ENCODE peak calls at places on chromosomes 5 and 9, in seven cellular contexts. One of them, this sample, is unnamed.

GRCh38 chr9:116646661-116647514 is 40.2 kb upstream of the TRIM32 start:
- DNase-seq in tibial artery: no peak
- DNase-seq in HFF-Myc: no peak
- DNase-seq in heart left ventricle: no peak
- DNase-seq in epithelial cell of esophagus: peak
- DNase-seq in aorta: no peak
- DNase-seq in AG04449: no peak
- DNase-seq in this sample: peak

GRCh38 chr9:33024126-33024965 is 727 bp upstream of the DNAJA1 start:
- DNase-seq in tibial artery: no peak
- DNase-seq in epithelial cell of esophagus: peak
- DNase-seq in HFF-Myc: no peak
- DNase-seq in aorta: no peak
- DNase-seq in AG04449: no peak
- DNase-seq in heart left ventricle: peak
- DNase-seq in this sample: peak

GRCh38 chr5:33628781-33629180 is 188.0 kb downstream of the TARS1 start:
- DNase-seq in epithelial cell of esophagus: no peak
- DNase-seq in aorta: no peak
- DNase-seq in heart left ventricle: no peak
- DNase-seq in tibial artery: no peak
- DNase-seq in AG04449: no peak
- DNase-seq in HFF-Myc: no peak
- DNase-seq in this sample: no peak

GRCh38 chr9:136856078-136856474 is 3.9 kb downstream of the MAMDC4 start:
- DNase-seq in epithelial cell of esophagus: no peak
- DNase-seq in tibial artery: peak
- DNase-seq in heart left ventricle: peak
- DNase-seq in AG04449: no peak
- DNase-seq in HFF-Myc: no peak
- DNase-seq in aorta: no peak
- DNase-seq in this sample: no peak

GRCh38 chr5:151517122-151517920 is 69.9 kb downstream of the SLC36A1 start:
- DNase-seq in HFF-Myc: no peak
- DNase-seq in heart left ventricle: no peak
- DNase-seq in AG04449: no peak
- DNase-seq in epithelial cell of esophagus: no peak
- DNase-seq in aorta: no peak
- DNase-seq in tibial artery: no peak
- DNase-seq in this sample: no peak

GRCh38 chr9:109737295-109737694 is 42.7 kb upstream of the PALM2AKAP2 start:
- DNase-seq in aorta: no peak
- DNase-seq in heart left ventricle: no peak
- DNase-seq in tibial artery: no peak
- DNase-seq in AG04449: no peak
- DNase-seq in HFF-Myc: no peak
- DNase-seq in epithelial cell of esophagus: no peak
- DNase-seq in this sample: no peak

GRCh38 chr5:31193591-31194457 is at the start of gene CDH6:
- DNase-seq in aorta: peak
- DNase-seq in heart left ventricle: peak
- DNase-seq in AG04449: no peak
- DNase-seq in tibial artery: peak
- DNase-seq in HFF-Myc: no peak
- DNase-seq in epithelial cell of esophagus: peak
- DNase-seq in this sample: peak

GRCh38 chr5:41908374-41909079 is 4.4 kb downstream of the RIMOC1 start:
- DNase-seq in HFF-Myc: no peak
- DNase-seq in heart left ventricle: no peak
- DNase-seq in epithelial cell of esophagus: peak
- DNase-seq in AG04449: peak
- DNase-seq in aorta: no peak
- DNase-seq in tibial artery: no peak
- DNase-seq in this sample: no peak

GRCh38 chr9:35705836-35706430 is 16.2 kb upstream of the TPM2 start:
- DNase-seq in epithelial cell of esophagus: no peak
- DNase-seq in aorta: no peak
- DNase-seq in tibial artery: no peak
- DNase-seq in HFF-Myc: no peak
- DNase-seq in heart left ventricle: peak
- DNase-seq in AG04449: no peak
- DNase-seq in this sample: no peak

GRCh38 chr5:89211836-89212235 is 328.9 kb upstream of the MEF2C start:
- DNase-seq in epithelial cell of esophagus: peak
- DNase-seq in aorta: no peak
- DNase-seq in HFF-Myc: no peak
- DNase-seq in heart left ventricle: no peak
- DNase-seq in AG04449: peak
- DNase-seq in tibial artery: no peak
- DNase-seq in this sample: no peak

GRCh38 chr5:1515921-1516571 is 7.7 kb downstream of the LPCAT1 start:
- DNase-seq in tibial artery: peak
- DNase-seq in AG04449: no peak
- DNase-seq in heart left ventricle: peak
- DNase-seq in HFF-Myc: no peak
- DNase-seq in aorta: peak
- DNase-seq in epithelial cell of esophagus: peak
- DNase-seq in this sample: peak

GRCh38 chr5:104016650-104017049 is 454.1 kb upstream of the NUDT12 start:
- DNase-seq in aorta: no peak
- DNase-seq in tibial artery: no peak
- DNase-seq in epithelial cell of esophagus: peak
- DNase-seq in HFF-Myc: peak
- DNase-seq in heart left ventricle: no peak
- DNase-seq in AG04449: peak
- DNase-seq in this sample: no peak

GRCh38 chr9:96164268-96164683 is 137.7 kb downstream of the HSD17B3 start:
- DNase-seq in tibial artery: peak
- DNase-seq in AG04449: no peak
- DNase-seq in aorta: peak
- DNase-seq in HFF-Myc: no peak
- DNase-seq in heart left ventricle: no peak
- DNase-seq in epithelial cell of esophagus: no peak
- DNase-seq in this sample: no peak

GRCh38 chr9:98940278-98940677 is 3.4 kb upstream of the COL15A1 start:
- DNase-seq in aorta: no peak
- DNase-seq in tibial artery: no peak
- DNase-seq in heart left ventricle: peak
- DNase-seq in epithelial cell of esophagus: no peak
- DNase-seq in HFF-Myc: no peak
- DNase-seq in AG04449: no peak
- DNase-seq in this sample: no peak

GRCh38 chr5:88262116-88262515 is 6.5 kb downstream of the TMEM161B start:
- DNase-seq in aorta: no peak
- DNase-seq in epithelial cell of esophagus: no peak
- DNase-seq in heart left ventricle: no peak
- DNase-seq in tibial artery: no peak
- DNase-seq in AG04449: peak
- DNase-seq in HFF-Myc: no peak
- DNase-seq in this sample: no peak

GRCh38 chr5:84861306-84861705 is 476.6 kb upstream of the EDIL3 start:
- DNase-seq in heart left ventricle: no peak
- DNase-seq in epithelial cell of esophagus: no peak
- DNase-seq in tibial artery: no peak
- DNase-seq in aorta: no peak
- DNase-seq in HFF-Myc: no peak
- DNase-seq in AG04449: no peak
- DNase-seq in this sample: no peak

GRCh38 chr5:34504967-34505366 is 151.2 kb upstream of the RAI14 start:
- DNase-seq in tibial artery: no peak
- DNase-seq in heart left ventricle: no peak
- DNase-seq in epithelial cell of esophagus: no peak
- DNase-seq in HFF-Myc: no peak
- DNase-seq in aorta: no peak
- DNase-seq in AG04449: no peak
- DNase-seq in this sample: no peak

GRCh38 chr5:85049020-85049419 is 664.3 kb upstream of the EDIL3 start:
- DNase-seq in HFF-Myc: no peak
- DNase-seq in tibial artery: no peak
- DNase-seq in heart left ventricle: no peak
- DNase-seq in epithelial cell of esophagus: peak
- DNase-seq in AG04449: peak
- DNase-seq in aorta: no peak
- DNase-seq in this sample: peak

GRCh38 chr5:144467795-144468194 is 297.1 kb downstream of the KCTD16 start:
- DNase-seq in AG04449: no peak
- DNase-seq in aorta: no peak
- DNase-seq in HFF-Myc: no peak
- DNase-seq in epithelial cell of esophagus: peak
- DNase-seq in heart left ventricle: peak
- DNase-seq in tibial artery: no peak
- DNase-seq in this sample: peak

GRCh38 chr5:6730807-6731206 is 17.6 kb downstream of the TENT4A start:
- DNase-seq in tibial artery: no peak
- DNase-seq in AG04449: no peak
- DNase-seq in aorta: no peak
- DNase-seq in epithelial cell of esophagus: no peak
- DNase-seq in heart left ventricle: no peak
- DNase-seq in HFF-Myc: no peak
- DNase-seq in this sample: no peak

GRCh38 chr5:71887680-71888079 is 168.6 kb downstream of the CARTPT start:
- DNase-seq in aorta: no peak
- DNase-seq in AG04449: peak
- DNase-seq in HFF-Myc: peak
- DNase-seq in tibial artery: no peak
- DNase-seq in heart left ventricle: no peak
- DNase-seq in epithelial cell of esophagus: peak
- DNase-seq in this sample: peak

GRCh38 chr5:79493596-79494343 is 20.2 kb downstream of the HOMER1 start:
- DNase-seq in tibial artery: no peak
- DNase-seq in HFF-Myc: no peak
- DNase-seq in AG04449: no peak
- DNase-seq in epithelial cell of esophagus: no peak
- DNase-seq in aorta: no peak
- DNase-seq in heart left ventricle: no peak
- DNase-seq in this sample: no peak

GRCh38 chr9:130254753-130255637 is 10.6 kb upstream of the HMCN2 start:
- DNase-seq in epithelial cell of esophagus: no peak
- DNase-seq in aorta: no peak
- DNase-seq in heart left ventricle: no peak
- DNase-seq in tibial artery: peak
- DNase-seq in AG04449: no peak
- DNase-seq in HFF-Myc: no peak
- DNase-seq in this sample: no peak

GRCh38 chr9:129458663-129459549 is 162.0 kb downstream of the C9orf50 start:
- DNase-seq in heart left ventricle: peak
- DNase-seq in aorta: peak
- DNase-seq in AG04449: no peak
- DNase-seq in epithelial cell of esophagus: no peak
- DNase-seq in tibial artery: peak
- DNase-seq in HFF-Myc: no peak
- DNase-seq in this sample: peak

GRCh38 chr9:79579624-79580023 is 7.9 kb downstream of the TLE4 start:
- DNase-seq in AG04449: no peak
- DNase-seq in HFF-Myc: no peak
- DNase-seq in tibial artery: no peak
- DNase-seq in epithelial cell of esophagus: no peak
- DNase-seq in aorta: no peak
- DNase-seq in heart left ventricle: no peak
- DNase-seq in this sample: no peak

GRCh38 chr5:39284552-39284951 is 65.2 kb upstream of the FYB1 start:
- DNase-seq in aorta: no peak
- DNase-seq in epithelial cell of esophagus: no peak
- DNase-seq in heart left ventricle: no peak
- DNase-seq in AG04449: no peak
- DNase-seq in HFF-Myc: no peak
- DNase-seq in tibial artery: no peak
- DNase-seq in this sample: peak

GRCh38 chr5:133913413-133914155 is 54.8 kb downstream of the C5orf15 start:
- DNase-seq in aorta: no peak
- DNase-seq in AG04449: no peak
- DNase-seq in heart left ventricle: no peak
- DNase-seq in HFF-Myc: no peak
- DNase-seq in tibial artery: no peak
- DNase-seq in epithelial cell of esophagus: no peak
- DNase-seq in this sample: no peak

GRCh38 chr5:150119421-150120061 is 33.2 kb upstream of the CSF1R start:
- DNase-seq in HFF-Myc: no peak
- DNase-seq in tibial artery: no peak
- DNase-seq in epithelial cell of esophagus: no peak
- DNase-seq in heart left ventricle: peak
- DNase-seq in aorta: peak
- DNase-seq in AG04449: no peak
- DNase-seq in this sample: no peak

GRCh38 chr9:76206821-76207220 is 187.4 kb downstream of the RFK start:
- DNase-seq in HFF-Myc: no peak
- DNase-seq in epithelial cell of esophagus: no peak
- DNase-seq in tibial artery: no peak
- DNase-seq in heart left ventricle: no peak
- DNase-seq in AG04449: no peak
- DNase-seq in aorta: no peak
- DNase-seq in this sample: no peak

GRCh38 chr9:89899476-89900047 is 294.8 kb downstream of the GADD45G start:
- DNase-seq in heart left ventricle: no peak
- DNase-seq in HFF-Myc: no peak
- DNase-seq in epithelial cell of esophagus: no peak
- DNase-seq in aorta: no peak
- DNase-seq in AG04449: no peak
- DNase-seq in tibial artery: no peak
- DNase-seq in this sample: no peak

GRCh38 chr5:76874088-76874581 is 24.3 kb downstream of the S100Z start:
- DNase-seq in epithelial cell of esophagus: no peak
- DNase-seq in tibial artery: no peak
- DNase-seq in heart left ventricle: no peak
- DNase-seq in aorta: no peak
- DNase-seq in HFF-Myc: no peak
- DNase-seq in AG04449: no peak
- DNase-seq in this sample: no peak
- H3K4me3 ChIP-seq in epithelial cell of esophagus: no peak
- H3K4me3 ChIP-seq in tibial artery: no peak
- H3K4me3 ChIP-seq in heart left ventricle: no peak
- H3K4me3 ChIP-seq in aorta: no peak
- H3K4me3 ChIP-seq in HFF-Myc: no peak
- H3K4me3 ChIP-seq in AG04449: no peak
- H3K4me3 ChIP-seq in this sample: no peak

GRCh38 chr9:20620658-20621552 is 1.4 kb downstream of the MLLT3 start:
- DNase-seq in heart left ventricle: peak
- DNase-seq in epithelial cell of esophagus: peak
- DNase-seq in HFF-Myc: no peak
- DNase-seq in AG04449: no peak
- DNase-seq in aorta: peak
- DNase-seq in tibial artery: peak
- DNase-seq in this sample: peak
- H3K4me3 ChIP-seq in heart left ventricle: peak
- H3K4me3 ChIP-seq in epithelial cell of esophagus: peak
- H3K4me3 ChIP-seq in HFF-Myc: peak
- H3K4me3 ChIP-seq in AG04449: peak
- H3K4me3 ChIP-seq in aorta: peak
- H3K4me3 ChIP-seq in tibial artery: peak
- H3K4me3 ChIP-seq in this sample: peak

GRCh38 chr5:176352116-176352878 is 9.3 kb downstream of the KIAA1191 start:
- DNase-seq in AG04449: no peak
- DNase-seq in heart left ventricle: no peak
- DNase-seq in tibial artery: no peak
- DNase-seq in HFF-Myc: no peak
- DNase-seq in aorta: no peak
- DNase-seq in epithelial cell of esophagus: no peak
- DNase-seq in this sample: no peak
- H3K4me3 ChIP-seq in AG04449: no peak
- H3K4me3 ChIP-seq in heart left ventricle: no peak
- H3K4me3 ChIP-seq in tibial artery: no peak
- H3K4me3 ChIP-seq in HFF-Myc: no peak
- H3K4me3 ChIP-seq in aorta: no peak
- H3K4me3 ChIP-seq in epithelial cell of esophagus: no peak
- H3K4me3 ChIP-seq in this sample: no peak

GRCh38 chr5:58072202-58072791 is 387.6 kb downstream of the PLK2 start:
- DNase-seq in heart left ventricle: no peak
- DNase-seq in aorta: no peak
- DNase-seq in HFF-Myc: no peak
- DNase-seq in AG04449: no peak
- DNase-seq in tibial artery: no peak
- DNase-seq in epithelial cell of esophagus: no peak
- DNase-seq in this sample: no peak
- H3K4me3 ChIP-seq in heart left ventricle: no peak
- H3K4me3 ChIP-seq in aorta: no peak
- H3K4me3 ChIP-seq in HFF-Myc: no peak
- H3K4me3 ChIP-seq in AG04449: no peak
- H3K4me3 ChIP-seq in tibial artery: no peak
- H3K4me3 ChIP-seq in epithelial cell of esophagus: no peak
- H3K4me3 ChIP-seq in this sample: no peak